ENCODE peak calls at places on chromosomes 6 and 20, in four cellular contexts. Q is lower lobe of right lung, U is GM06990, W is H9. J is an unnamed sample.

GRCh38 chr6:79494841-79495240 is 42.4 kb downstream of the LCA5 start:
- DNase-seq in W (peak; percentile 50), Q (no peak), U (no peak), J (no peak)

GRCh38 chr6:69456086-69456485 is 340.7 kb downstream of the LMBRD1 start:
- DNase-seq in W (no peak), U (no peak), Q (no peak), J (no peak)

GRCh38 chr6:73803562-73804221 is 107.7 kb downstream of the CD109 start:
- DNase-seq in U (no peak), Q (no peak), W (peak; percentile 70), J (no peak)

GRCh38 chr6:140012146-140012545 is 637.7 kb upstream of the CITED2 start:
- DNase-seq in Q (no peak), W (no peak), U (no peak), J (no peak)

GRCh38 chr6:147390909-147391536 is 117.5 kb upstream of the SAMD5 start:
- DNase-seq in Q (no peak), U (no peak), W (no peak), J (no peak)

GRCh38 chr6:90569223-90569622 is 17.6 kb downstream of the MAP3K7 start:
- DNase-seq in U (no peak), Q (no peak), W (no peak), J (no peak)

GRCh38 chr6:131183427-131184095 is 48.3 kb downstream of the AKAP7 start:
- DNase-seq in W (peak; percentile 65), Q (no peak), U (no peak), J (no peak)

GRCh38 chr6:33812669-33813068 is 8.9 kb upstream of the MLN start:
- DNase-seq in U (peak; percentile 34), W (peak; percentile 89), Q (peak; percentile 56), J (peak; percentile 69)

GRCh38 chr6:56101141-56101553 is 146.2 kb downstream of the COL21A1 start:
- DNase-seq in Q (no peak), W (no peak), U (no peak), J (no peak)

GRCh38 chr6:111610548-111611172 is 5.0 kb upstream of the TRAF3IP2 start:
- DNase-seq in W (no peak), Q (no peak), U (no peak), J (no peak)

GRCh38 chr20:22977047-22977785 is 57.9 kb upstream of the SSTR4 start:
- DNase-seq in Q (no peak), W (no peak), U (no peak), J (no peak)

J was measured in GM13977.